ENCODE peak calls at places on chromosomes 16 and 17, in eight cellular contexts. One of them, this sample, is unnamed.

GRCh38 chr16:73505178-73505968 is 457.4 kb upstream of the ZFHX3 start:
- DNase-seq in endodermal cell: no peak
- DNase-seq in transverse colon: no peak
- DNase-seq in MM.1S: no peak
- DNase-seq in IMR-90: no peak
- DNase-seq in ovary: no peak
- DNase-seq in cardiac muscle cell: no peak
- DNase-seq in OCI-LY7: no peak
- DNase-seq in this sample: no peak

GRCh38 chr16:67428146-67428731 is 2.7 kb upstream of the HSD11B2 start:
- DNase-seq in endodermal cell: peak
- DNase-seq in transverse colon: peak
- DNase-seq in MM.1S: peak
- DNase-seq in IMR-90: peak
- DNase-seq in ovary: peak
- DNase-seq in cardiac muscle cell: peak
- DNase-seq in OCI-LY7: peak
- DNase-seq in this sample: peak

GRCh38 chr17:38749222-38750043 is 1.3 kb upstream of the PCGF2 start:
- DNase-seq in endodermal cell: peak
- DNase-seq in transverse colon: peak
- DNase-seq in MM.1S: no peak
- DNase-seq in IMR-90: peak
- DNase-seq in ovary: peak
- DNase-seq in cardiac muscle cell: peak
- DNase-seq in OCI-LY7: no peak
- DNase-seq in this sample: peak

GRCh38 chr17:29588017-29588557 is 1.4 kb downstream of the GIT1 start:
- DNase-seq in endodermal cell: no peak
- DNase-seq in transverse colon: no peak
- DNase-seq in MM.1S: no peak
- DNase-seq in IMR-90: no peak
- DNase-seq in ovary: no peak
- DNase-seq in cardiac muscle cell: no peak
- DNase-seq in OCI-LY7: peak
- DNase-seq in this sample: no peak

GRCh38 chr17:32927724-32928526 is at the start of gene TMEM98:
- DNase-seq in endodermal cell: peak
- DNase-seq in transverse colon: peak
- DNase-seq in MM.1S: peak
- DNase-seq in IMR-90: peak
- DNase-seq in ovary: peak
- DNase-seq in cardiac muscle cell: peak
- DNase-seq in OCI-LY7: no peak
- DNase-seq in this sample: peak

GRCh38 chr16:22652463-22652845 is 141.8 kb downstream of the NPIPB5 start:
- DNase-seq in endodermal cell: peak
- DNase-seq in transverse colon: no peak
- DNase-seq in MM.1S: no peak
- DNase-seq in IMR-90: no peak
- DNase-seq in ovary: no peak
- DNase-seq in cardiac muscle cell: no peak
- DNase-seq in OCI-LY7: no peak
- DNase-seq in this sample: no peak

GRCh38 chr17:80832266-80832676 is 159.4 kb upstream of the CHMP6 start:
- DNase-seq in endodermal cell: peak
- DNase-seq in transverse colon: peak
- DNase-seq in MM.1S: no peak
- DNase-seq in IMR-90: peak
- DNase-seq in ovary: peak
- DNase-seq in cardiac muscle cell: peak
- DNase-seq in OCI-LY7: no peak
- DNase-seq in this sample: peak

GRCh38 chr16:1152651-1153259 is at the start of gene CACNA1H:
- DNase-seq in endodermal cell: peak
- DNase-seq in transverse colon: no peak
- DNase-seq in MM.1S: no peak
- DNase-seq in IMR-90: no peak
- DNase-seq in ovary: peak
- DNase-seq in cardiac muscle cell: no peak
- DNase-seq in OCI-LY7: no peak
- DNase-seq in this sample: peak

GRCh38 chr16:49795513-49795912 is 60.4 kb downstream of the ZNF423 start:
- DNase-seq in endodermal cell: no peak
- DNase-seq in transverse colon: no peak
- DNase-seq in MM.1S: no peak
- DNase-seq in IMR-90: no peak
- DNase-seq in ovary: no peak
- DNase-seq in cardiac muscle cell: no peak
- DNase-seq in OCI-LY7: no peak
- DNase-seq in this sample: no peak

GRCh38 chr17:4733073-4733531 is 1.9 kb downstream of the MED11 start:
- DNase-seq in endodermal cell: peak
- DNase-seq in transverse colon: no peak
- DNase-seq in MM.1S: peak
- DNase-seq in IMR-90: no peak
- DNase-seq in ovary: no peak
- DNase-seq in cardiac muscle cell: no peak
- DNase-seq in OCI-LY7: peak
- DNase-seq in this sample: peak

GRCh38 chr17:38546396-38546795 is 59.4 kb downstream of the SRCIN1 start:
- DNase-seq in endodermal cell: peak
- DNase-seq in transverse colon: no peak
- DNase-seq in MM.1S: no peak
- DNase-seq in IMR-90: no peak
- DNase-seq in ovary: no peak
- DNase-seq in cardiac muscle cell: no peak
- DNase-seq in OCI-LY7: no peak
- DNase-seq in this sample: no peak

GRCh38 chr16:57137566-57138273 is 45.3 kb downstream of the CPNE2 start:
- DNase-seq in endodermal cell: no peak
- DNase-seq in transverse colon: no peak
- DNase-seq in MM.1S: no peak
- DNase-seq in IMR-90: no peak
- DNase-seq in ovary: no peak
- DNase-seq in cardiac muscle cell: no peak
- DNase-seq in OCI-LY7: no peak
- DNase-seq in this sample: peak

GRCh38 chr17:49576121-49576905 is 642 bp downstream of the NXPH3 start:
- DNase-seq in endodermal cell: peak
- DNase-seq in transverse colon: no peak
- DNase-seq in MM.1S: no peak
- DNase-seq in IMR-90: peak
- DNase-seq in ovary: peak
- DNase-seq in cardiac muscle cell: peak
- DNase-seq in OCI-LY7: no peak
- DNase-seq in this sample: no peak

GRCh38 chr16:1825864-1826690 is 548 bp downstream of the HAGH start:
- DNase-seq in endodermal cell: peak
- DNase-seq in transverse colon: peak
- DNase-seq in MM.1S: peak
- DNase-seq in IMR-90: peak
- DNase-seq in ovary: no peak
- DNase-seq in cardiac muscle cell: peak
- DNase-seq in OCI-LY7: peak
- DNase-seq in this sample: peak

GRCh38 chr16:85207357-85207921 is 95.2 kb upstream of the CIBAR2 start:
- DNase-seq in endodermal cell: no peak
- DNase-seq in transverse colon: no peak
- DNase-seq in MM.1S: no peak
- DNase-seq in IMR-90: peak
- DNase-seq in ovary: peak
- DNase-seq in cardiac muscle cell: no peak
- DNase-seq in OCI-LY7: no peak
- DNase-seq in this sample: no peak

GRCh38 chr17:28045304-28045703 is 2.8 kb downstream of the NLK start:
- DNase-seq in endodermal cell: no peak
- DNase-seq in transverse colon: no peak
- DNase-seq in MM.1S: peak
- DNase-seq in IMR-90: no peak
- DNase-seq in ovary: no peak
- DNase-seq in cardiac muscle cell: no peak
- DNase-seq in OCI-LY7: peak
- DNase-seq in this sample: no peak

DNA sequence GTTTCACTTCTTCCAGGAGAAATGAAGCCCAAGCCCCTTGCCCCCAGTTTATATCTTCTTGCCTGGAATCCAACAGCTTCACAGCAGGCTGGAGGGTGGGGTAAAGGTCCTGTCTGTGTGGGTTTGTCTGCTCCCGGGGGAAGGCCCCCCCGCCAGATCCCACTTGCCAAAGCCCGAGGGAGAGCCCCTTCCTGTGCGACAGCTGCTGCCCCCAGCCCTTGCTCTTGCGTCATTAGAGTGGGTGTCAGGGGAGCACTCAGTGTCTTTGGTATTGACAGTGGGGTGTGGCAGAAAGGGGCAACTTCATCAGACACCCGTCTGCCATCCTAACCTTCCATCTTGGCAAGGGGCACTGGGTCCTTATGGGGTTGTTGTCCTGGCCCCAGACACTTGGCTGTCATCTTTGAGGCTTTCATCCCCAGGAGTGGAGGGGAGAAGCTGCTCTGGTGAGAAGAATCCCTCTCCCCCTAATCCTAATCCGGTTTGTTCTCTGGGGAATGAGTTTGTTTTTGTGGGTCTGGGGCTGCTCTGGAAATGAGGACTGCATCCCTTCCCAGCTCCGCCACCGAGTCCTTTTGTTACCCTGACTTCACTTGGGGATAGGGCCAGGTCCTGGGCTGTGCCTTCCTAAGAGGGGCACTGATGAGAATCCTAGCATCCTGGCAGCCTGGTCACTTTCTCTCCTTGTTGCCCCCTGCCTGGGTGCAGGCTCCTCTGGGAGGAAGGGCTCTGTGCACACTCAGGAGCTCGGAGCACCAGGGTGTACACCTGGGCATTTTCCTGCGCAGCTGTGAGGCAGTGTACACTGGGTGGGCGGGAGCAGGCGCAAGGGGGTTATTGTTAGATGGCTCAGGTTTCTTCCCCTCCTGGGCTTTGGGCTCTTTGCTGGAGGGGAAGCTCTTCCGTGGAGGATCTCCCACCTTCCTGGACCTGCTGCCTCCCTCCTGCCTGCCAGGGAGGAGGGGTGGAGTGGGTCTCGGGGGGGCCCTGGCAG is 21.1 kb downstream of the GJD3 start:
- DNase-seq in endodermal cell: peak
- DNase-seq in transverse colon: peak
- DNase-seq in MM.1S: no peak
- DNase-seq in IMR-90: no peak
- DNase-seq in ovary: peak
- DNase-seq in cardiac muscle cell: no peak
- DNase-seq in OCI-LY7: no peak
- DNase-seq in this sample: no peak
- H3K4me3 ChIP-seq in endodermal cell: peak
- H3K4me3 ChIP-seq in transverse colon: peak
- H3K4me3 ChIP-seq in MM.1S: no peak
- H3K4me3 ChIP-seq in IMR-90: peak
- H3K4me3 ChIP-seq in ovary: peak
- H3K4me3 ChIP-seq in cardiac muscle cell: peak
- H3K4me3 ChIP-seq in OCI-LY7: no peak
- H3K4me3 ChIP-seq in this sample: peak

DNA sequence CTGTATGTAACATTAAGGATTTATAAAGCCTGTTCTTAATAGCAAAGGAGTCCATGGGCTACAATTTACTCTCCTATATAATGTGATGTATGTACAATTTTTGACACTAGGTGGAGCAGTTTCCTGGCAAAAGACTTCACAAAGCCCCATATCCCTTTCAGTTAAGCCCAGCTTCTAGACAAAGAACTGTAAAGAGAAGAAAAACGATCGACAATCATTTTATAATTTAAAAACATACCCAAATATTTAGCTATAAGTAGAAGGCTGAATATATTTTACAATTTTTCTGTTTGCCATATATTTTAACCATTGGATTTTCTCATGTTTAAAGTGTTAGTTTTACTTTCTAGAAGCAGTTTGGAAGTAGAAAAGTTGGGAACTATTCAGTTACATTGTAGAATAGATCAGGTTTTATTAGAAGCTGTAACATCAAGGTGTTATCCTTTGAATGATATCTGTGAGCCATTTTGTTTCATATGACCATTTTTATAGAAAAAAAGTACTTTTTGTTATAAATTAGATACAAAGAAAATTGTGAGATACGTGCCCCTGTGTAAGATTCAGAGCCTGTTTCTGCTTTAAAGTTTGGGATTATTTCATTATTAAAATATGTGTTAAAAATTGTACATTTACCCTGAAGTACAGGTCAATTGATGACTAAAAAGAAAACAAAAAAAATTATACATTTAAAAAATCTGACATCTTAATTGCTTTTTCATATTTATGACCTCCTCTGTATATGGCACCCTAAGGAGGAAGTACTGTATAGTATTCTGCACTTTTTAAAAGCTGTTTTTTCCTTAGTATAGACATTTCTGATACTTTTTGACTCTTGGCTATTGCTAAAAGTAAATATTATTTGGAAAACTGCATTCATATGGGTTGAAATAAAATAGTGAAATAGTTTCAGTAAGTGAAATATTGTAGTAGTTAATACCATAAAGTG is 46.3 kb downstream of the VMP1 start:
- DNase-seq in endodermal cell: no peak
- DNase-seq in transverse colon: no peak
- DNase-seq in MM.1S: peak
- DNase-seq in IMR-90: peak
- DNase-seq in ovary: no peak
- DNase-seq in cardiac muscle cell: peak
- DNase-seq in OCI-LY7: peak
- DNase-seq in this sample: no peak
- TF ChIP-seq CTCF in endodermal cell: peak
- TF ChIP-seq CTCF in transverse colon: peak
- TF ChIP-seq CTCF in MM.1S: peak
- TF ChIP-seq CTCF in IMR-90: peak
- TF ChIP-seq CTCF in ovary: peak
- TF ChIP-seq CTCF in cardiac muscle cell: peak
- TF ChIP-seq CTCF in OCI-LY7: peak
- TF ChIP-seq CTCF in this sample: peak

GRCh38 chr16:80931985-80932720 is 74.5 kb downstream of the CMC2 start:
- DNase-seq in endodermal cell: peak
- DNase-seq in transverse colon: peak
- DNase-seq in MM.1S: no peak
- DNase-seq in IMR-90: peak
- DNase-seq in ovary: peak
- DNase-seq in cardiac muscle cell: peak
- DNase-seq in OCI-LY7: no peak
- DNase-seq in this sample: no peak
- H3K27ac ChIP-seq in endodermal cell: no peak
- H3K27ac ChIP-seq in transverse colon: peak
- H3K27ac ChIP-seq in MM.1S: no peak
- H3K27ac ChIP-seq in IMR-90: peak
- H3K27ac ChIP-seq in ovary: peak
- H3K27ac ChIP-seq in cardiac muscle cell: no peak
- H3K27ac ChIP-seq in OCI-LY7: no peak
- H3K27ac ChIP-seq in this sample: peak

DNA sequence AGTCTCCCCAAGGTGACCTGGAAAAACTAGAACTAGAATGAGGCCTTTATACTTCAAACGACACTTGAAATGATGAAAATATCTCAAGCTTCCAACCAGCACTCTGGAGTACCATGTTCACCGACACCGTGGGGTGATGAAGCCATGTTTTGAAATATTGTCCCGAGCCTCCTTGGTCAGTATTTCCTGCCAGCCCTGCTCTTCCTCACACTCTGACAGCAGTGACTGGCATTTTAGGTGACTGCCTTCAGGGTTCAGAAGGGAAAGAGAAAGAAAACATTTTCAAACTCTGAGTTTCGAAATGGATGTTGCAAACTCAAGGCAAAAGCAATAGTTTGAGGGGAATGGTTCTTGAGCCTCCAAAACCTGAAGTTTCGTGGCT is 39.3 kb upstream of the IRX6 start:
- DNase-seq in endodermal cell: no peak
- DNase-seq in transverse colon: no peak
- DNase-seq in MM.1S: peak
- DNase-seq in IMR-90: no peak
- DNase-seq in ovary: no peak
- DNase-seq in cardiac muscle cell: no peak
- DNase-seq in OCI-LY7: no peak
- DNase-seq in this sample: no peak
- H3K4me3 ChIP-seq in endodermal cell: no peak
- H3K4me3 ChIP-seq in transverse colon: no peak
- H3K4me3 ChIP-seq in MM.1S: no peak
- H3K4me3 ChIP-seq in IMR-90: no peak
- H3K4me3 ChIP-seq in ovary: no peak
- H3K4me3 ChIP-seq in cardiac muscle cell: no peak
- H3K4me3 ChIP-seq in OCI-LY7: no peak
- H3K4me3 ChIP-seq in this sample: no peak

This sample was measured in Peyer's patch.